ENCODE peak calls at places on chromosomes 11 and 22, in seven cellular contexts. O is stomach; Z is CD8-positive, alpha-beta T cell; F is pancreas; P is sigmoid colon; J is naive thymus-derived CD4-positive, alpha-beta T cell; A is right lobe of liver. N is an unnamed sample. For H3K9me3, the result is how much of the 10 kb centered on the place peaks cover.

GRCh38 chr11:120400564-120401364 is 64.6 kb downstream of the ARHGEF12 start:
- DNase-seq in F (no peak), O (no peak), Z (no peak), A (no peak), P (no peak), J (no peak), N (peak)

GRCh38 chr22:43228330-43228729 is 41.4 kb upstream of the TTLL12 start:
- DNase-seq in F (no peak), A (no peak), J (no peak), P (no peak), Z (no peak), O (peak), N (no peak)

GRCh38 chr11:75497788-75498404 is 27.8 kb downstream of the GDPD5 start:
- DNase-seq in P (no peak), J (no peak), O (no peak), A (no peak), F (no peak), Z (no peak), N (no peak)

GRCh38 chr22:46641829-46642266 is 21.7 kb downstream of the GRAMD4 start:
- DNase-seq in A (no peak), J (no peak), P (peak), Z (no peak), O (no peak), F (peak), N (no peak)

GRCh38 chr11:64001552-64002427 is 15.6 kb downstream of the OTUB1 start:
- DNase-seq in J (no peak), A (peak), Z (no peak), O (no peak), F (no peak), P (peak), N (no peak)

GRCh38 chr11:92804388-92804787 is 165.1 kb upstream of the MTNR1B start:
- DNase-seq in Z (no peak), F (no peak), O (no peak), A (no peak), J (no peak), P (no peak), N (no peak)

GRCh38 chr11:111001986-111002616 is 243.4 kb upstream of the POU2AF2 start:
- DNase-seq in F (no peak), Z (no peak), P (no peak), J (no peak), A (no peak), O (no peak), N (no peak)

GRCh38 chr11:119284344-119285157 is 32.4 kb downstream of the MCAM start:
- DNase-seq in O (no peak), P (no peak), J (peak), Z (no peak), A (no peak), F (no peak), N (no peak)

GRCh38 chr22:49972163-49973017 is 11.8 kb downstream of the PIM3 start:
- DNase-seq in A (peak), J (no peak), Z (no peak), O (peak), P (peak), F (peak), N (no peak)

DNA sequence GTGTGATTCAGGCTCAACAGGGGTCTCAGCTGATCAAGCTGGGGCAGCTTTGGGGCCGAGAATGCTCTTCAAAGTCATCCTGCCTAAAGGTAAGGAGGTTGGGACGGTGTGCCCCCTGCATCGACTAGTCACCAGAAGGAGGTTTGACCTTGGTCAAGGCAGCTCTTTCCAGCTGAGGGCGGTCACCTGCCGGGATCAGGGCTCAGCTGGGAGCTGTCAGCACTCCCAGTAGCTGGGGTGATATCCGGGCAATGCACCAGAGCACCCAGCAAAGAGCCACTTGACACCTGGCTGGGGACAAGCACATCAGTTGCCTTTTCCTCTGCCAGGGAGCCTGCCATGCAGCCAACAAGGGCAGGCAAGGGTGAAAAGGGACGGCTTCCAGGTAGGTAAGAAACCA is 442.9 kb downstream of the MIAT start:
- DNase-seq in Z (no peak), J (no peak), P (no peak), A (no peak), O (no peak), F (no peak), N (no peak)
- H3K4me3 ChIP-seq in Z (no peak), J (no peak), P (no peak), A (no peak), O (no peak), F (no peak), N (no peak)

GRCh38 chr11:2652362-2652761 is 47.4 kb downstream of the KCNQ1OT1 start:
- DNase-seq in Z (no peak), J (no peak), O (no peak), F (no peak), A (no peak), P (no peak), N (no peak)

GRCh38 chr11:2650343-2650867 is 49.4 kb downstream of the KCNQ1OT1 start:
- DNase-seq in A (no peak), Z (no peak), J (no peak), P (no peak), F (no peak), O (no peak), N (no peak)

GRCh38 chr11:2652857-2653643 is 46.7 kb downstream of the KCNQ1OT1 start:
- DNase-seq in O (no peak), A (no peak), J (no peak), P (no peak), Z (no peak), F (peak), N (no peak)

GRCh38 chr11:2651054-2651617 is 48.7 kb downstream of the KCNQ1OT1 start:
- DNase-seq in P (no peak), Z (no peak), F (no peak), J (no peak), A (no peak), O (no peak), N (no peak)

DNA sequence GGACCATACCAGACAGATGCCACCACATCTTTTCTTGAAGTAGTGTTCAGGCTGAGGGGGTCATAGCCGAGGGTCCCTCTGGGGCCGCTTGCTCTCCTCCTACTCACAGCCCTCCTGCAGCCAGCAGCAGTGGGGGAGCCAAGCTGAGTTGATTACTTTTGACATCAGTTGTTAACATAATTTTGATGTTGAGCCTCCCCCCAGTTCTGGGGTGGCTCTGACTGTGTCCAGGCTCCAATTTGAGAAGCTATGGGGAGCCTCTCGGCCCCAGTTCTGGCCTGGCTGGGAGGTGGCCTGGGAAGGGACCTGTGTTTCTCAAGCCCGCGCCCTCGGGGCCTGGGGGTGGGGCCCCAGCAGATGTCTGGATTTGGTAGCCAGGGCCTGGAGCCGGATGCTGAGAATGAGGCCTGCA is 48.0 kb downstream of the KCNQ1OT1 start:
- DNase-seq in Z (no peak), F (peak), P (no peak), A (no peak), O (no peak), J (no peak), N (no peak)
- H3K9me3 ChIP-seq in Z (under half), F (under half), P (under half), A (under half), O (under half), J (under half), N (under half)

DNA sequence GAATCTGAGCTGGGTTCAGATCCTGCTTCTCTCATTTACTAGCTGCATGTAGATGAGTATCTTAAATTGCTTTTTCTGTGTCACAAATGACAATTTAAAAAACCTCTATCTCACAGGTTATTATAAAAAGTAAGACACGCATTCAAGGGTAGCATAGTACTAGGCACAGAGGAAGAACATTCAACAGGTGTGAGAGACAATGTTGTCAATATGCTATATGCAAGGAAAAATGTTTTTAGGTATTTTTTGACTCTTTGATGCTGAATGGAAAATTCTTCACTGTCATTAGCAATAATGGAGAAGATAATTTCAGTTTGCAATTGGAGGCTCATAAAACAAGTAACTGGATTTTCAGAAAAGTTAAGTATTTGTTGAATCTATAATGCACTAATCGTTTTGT is 81.6 kb downstream of the PIWIL4 start:
- DNase-seq in P (no peak), F (no peak), A (no peak), Z (no peak), J (no peak), O (no peak), N (no peak)
- H3K4me3 ChIP-seq in P (no peak), F (no peak), A (no peak), Z (no peak), J (no peak), O (no peak), N (no peak)

DNA sequence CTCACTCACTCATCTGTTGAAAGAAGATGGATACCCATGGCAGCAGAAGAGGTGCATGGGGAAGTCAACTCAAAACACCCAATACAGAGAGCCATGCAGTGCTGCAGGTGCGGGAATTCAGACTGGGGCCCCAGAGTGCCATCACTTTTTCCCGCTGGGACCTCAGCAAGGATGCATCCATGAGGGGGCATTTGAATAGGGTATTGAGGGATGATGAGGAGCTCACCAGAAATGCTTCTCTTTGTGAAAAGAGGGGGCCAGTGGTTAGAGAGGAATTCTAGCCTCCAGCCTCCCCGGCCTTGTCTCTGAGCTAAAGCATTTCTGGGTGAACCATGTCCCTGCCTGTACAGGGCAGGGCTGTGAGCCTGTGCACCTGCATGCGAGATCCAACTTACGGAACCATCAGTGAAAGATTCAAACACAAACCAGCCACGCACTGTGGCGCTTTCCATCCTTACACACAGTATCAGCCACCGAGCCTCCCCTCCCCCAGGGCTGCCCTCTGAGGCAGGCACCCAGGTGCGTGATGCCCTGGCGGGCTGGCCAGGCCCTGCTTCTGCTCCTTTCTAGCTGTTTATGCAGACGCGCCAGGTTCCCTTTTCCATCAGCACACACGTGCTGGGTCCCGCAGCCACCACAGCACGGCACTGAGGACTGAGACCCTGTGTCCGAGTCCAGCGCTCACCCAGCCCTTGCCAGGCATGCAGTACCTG is 1177.2 kb downstream of the BRD1 start:
- DNase-seq in O (no peak), J (no peak), Z (no peak), F (peak), A (no peak), P (no peak), N (no peak)
- H3K9me3 ChIP-seq in O (under half), J (under half), Z (under half), F (under half), A (under half), P (under half), N (under half)

GRCh38 chr11:66116576-66117361 is 46.7 kb downstream of the PACS1 start:
- DNase-seq in Z (no peak), J (no peak), A (no peak), P (no peak), O (no peak), F (no peak), N (no peak)

GRCh38 chr11:66115638-66116410 is 45.8 kb downstream of the PACS1 start:
- DNase-seq in J (peak), A (no peak), Z (no peak), P (no peak), F (no peak), O (no peak), N (no peak)

GRCh38 chr11:66121453-66121852 is 51.4 kb downstream of the PACS1 start:
- DNase-seq in A (no peak), O (no peak), P (no peak), F (no peak), Z (no peak), J (no peak), N (no peak)

GRCh38 chr11:66118847-66119246 is 48.8 kb downstream of the PACS1 start:
- DNase-seq in J (no peak), P (no peak), F (no peak), A (no peak), O (no peak), Z (no peak), N (no peak)

GRCh38 chr11:66119348-66120133 is 49.5 kb downstream of the PACS1 start:
- DNase-seq in O (no peak), J (no peak), A (no peak), P (no peak), Z (no peak), F (no peak), N (no peak)
- H3K4me3 ChIP-seq in O (no peak), J (no peak), A (no peak), P (no peak), Z (no peak), F (no peak), N (no peak)

GRCh38 chr11:37908224-37908558 is 1310.2 kb upstream of the RAG2 start:
- DNase-seq in P (no peak), F (no peak), J (no peak), Z (no peak), A (no peak), O (no peak), N (no peak)

GRCh38 chr11:37905707-37906417 is 1307.8 kb upstream of the RAG2 start:
- DNase-seq in J (no peak), P (no peak), O (no peak), Z (no peak), F (peak), A (no peak), N (no peak)

DNA sequence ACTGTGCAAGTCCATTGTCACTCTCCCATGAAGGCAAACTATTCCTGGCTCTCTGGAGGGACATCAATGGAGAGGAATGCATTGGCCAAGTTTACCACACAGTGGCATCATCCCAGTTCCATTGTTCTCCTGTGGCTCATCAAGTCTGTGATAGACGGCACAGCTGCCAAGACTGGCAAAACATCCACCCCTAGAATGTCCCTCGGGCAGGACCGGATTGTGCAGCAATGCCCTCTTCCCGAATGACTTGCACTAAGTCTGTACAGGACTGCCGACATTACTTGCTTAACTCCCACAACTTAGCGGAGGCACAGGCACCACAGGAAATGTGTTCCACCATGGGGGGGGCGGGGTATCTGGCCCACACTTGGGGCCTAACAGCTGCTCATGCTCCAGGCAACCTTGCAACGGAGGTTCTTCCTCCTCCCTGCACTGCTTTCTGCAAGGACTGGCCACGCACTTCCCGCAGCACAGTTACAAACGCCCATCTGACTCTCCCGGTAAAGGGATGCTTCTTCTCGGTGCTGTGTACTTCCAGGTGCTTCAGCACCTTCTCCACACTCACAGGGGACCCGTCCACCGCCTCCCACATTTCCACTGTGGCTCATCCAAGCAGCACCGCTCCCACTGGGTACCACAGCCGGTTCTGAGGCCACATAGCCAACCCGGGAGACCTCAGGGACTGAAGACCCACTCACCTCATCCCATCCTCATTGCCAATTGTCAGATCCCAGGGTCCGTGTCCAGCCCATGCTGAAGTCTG is 1309.6 kb upstream of the RAG2 start:
- DNase-seq in O (no peak), J (no peak), F (peak), A (no peak), P (no peak), Z (no peak), N (no peak)
- H3K9me3 ChIP-seq in O (under half), J (under half), F (under half), A (under half), P (under half), Z (under half), N (under half)

GRCh38 chr22:17258015-17258827 is 39.0 kb upstream of the ADA2 start:
- DNase-seq in A (peak), Z (peak), J (peak), F (peak), P (peak), O (peak), N (no peak)
- H3K4me3 ChIP-seq in A (peak), Z (no peak), J (peak), F (peak), P (no peak), O (peak), N (no peak)

GRCh38 chr22:45278125-45278524 is 6.6 kb upstream of the UPK3A start:
- DNase-seq in J (no peak), Z (no peak), F (no peak), P (no peak), A (no peak), O (no peak), N (no peak)
- H3K9me3 ChIP-seq in J (under half), Z (under half), F (under half), P (under half), A (under half), O (under half), N (under half)

DNA sequence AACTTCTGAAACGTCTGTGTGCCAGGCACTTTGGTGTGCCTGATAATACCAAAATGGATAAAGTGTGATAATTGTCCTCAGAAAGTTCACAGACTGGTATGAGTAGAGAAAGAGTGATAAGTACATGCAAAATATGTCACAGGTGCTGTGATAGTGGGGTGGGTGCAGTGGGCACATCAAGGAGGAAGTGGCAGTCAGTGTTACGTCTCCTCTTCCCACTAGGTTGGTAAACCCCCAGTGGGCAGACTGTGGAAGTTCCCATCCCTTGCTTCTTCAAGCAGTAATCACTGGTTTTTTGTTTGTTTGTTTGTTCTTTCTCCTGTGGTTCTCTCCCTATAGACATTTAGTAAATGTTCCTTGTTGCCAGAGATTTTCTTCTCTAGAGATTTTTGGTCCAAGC is 5.4 kb downstream of the RNF121 start:
- DNase-seq in Z (no peak), F (no peak), A (no peak), P (no peak), O (no peak), J (no peak), N (no peak)
- H3K4me3 ChIP-seq in Z (no peak), F (no peak), A (no peak), P (no peak), O (no peak), J (no peak), N (no peak)

DNA sequence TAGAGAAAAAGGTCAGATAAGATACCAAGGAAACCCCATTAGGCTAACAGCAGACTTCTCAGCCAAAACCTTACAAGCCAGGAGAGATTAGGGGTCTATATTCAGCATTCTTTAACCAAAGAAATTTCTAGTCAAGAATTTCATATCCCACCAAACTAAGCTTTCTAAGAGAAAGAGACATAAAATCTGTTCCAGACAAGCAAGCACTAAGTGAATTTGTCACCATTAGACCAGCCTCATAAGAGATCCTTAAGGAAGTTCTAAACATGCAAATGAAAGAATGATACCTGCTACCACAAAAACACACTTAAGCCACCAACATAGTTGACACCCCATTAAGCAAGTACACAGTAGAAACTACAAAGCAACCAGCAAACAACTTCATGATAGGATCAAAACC is 276.2 kb downstream of the C11orf87 start:
- DNase-seq in Z (no peak), A (no peak), F (no peak), P (no peak), O (no peak), J (no peak), N (no peak)
- H3K9me3 ChIP-seq in Z (under half), A (under half), F (under half), P (under half), O (under half), J (under half), N (under half)

N was measured in right atrium auricular region.